ENCODE peak calls at places on chromosomes 16 and 17, in eight cellular contexts. B, T, J, C, M, E, A and R are unnamed samples.

GRCh38 chr17:63929860-63930766 is 2.0 kb downstream of the CD79B start:
- DNase-seq in B (no peak), T (no peak), J (no peak), C (no peak), M (no peak), E (no peak), A (no peak), R (no peak)

GRCh38 chr16:3838600-3839401 is 41.7 kb downstream of the CREBBP start:
- DNase-seq in B (no peak), T (no peak), J (no peak), C (no peak), M (no peak), E (no peak), A (no peak), R (no peak)

GRCh38 chr17:34862384-34862783 is 98.9 kb downstream of the CCT6B start:
- DNase-seq in B (no peak), T (no peak), J (no peak), C (no peak), M (no peak), E (no peak), A (no peak), R (no peak)

GRCh38 chr17:1985686-1986085 is 39.4 kb downstream of the RTN4RL1 start:
- DNase-seq in B (no peak), T (no peak), J (no peak), C (no peak), M (no peak), E (no peak), A (no peak), R (no peak)

GRCh38 chr16:2968738-2969544 is at the start of gene PAQR4:
- DNase-seq in B (peak), T (peak), J (peak), C (peak), M (peak), E (peak), A (peak), R (peak)

GRCh38 chr16:1244881-1245280 is 4.4 kb downstream of the TPSAB1 start:
- DNase-seq in B (peak), T (no peak), J (no peak), C (peak), M (no peak), E (no peak), A (peak), R (peak)

GRCh38 chr17:814371-814770 is 32.2 kb downstream of the MRM3 start:
- DNase-seq in B (no peak), T (no peak), J (no peak), C (no peak), M (no peak), E (no peak), A (no peak), R (no peak)

GRCh38 chr17:17141860-17142552 is 64.1 kb downstream of the PLD6 start:
- DNase-seq in B (peak), T (no peak), J (peak), C (no peak), M (peak), E (no peak), A (peak), R (peak)

GRCh38 chr16:17914168-17914567 is 422.4 kb downstream of the NPIPA8 start:
- DNase-seq in B (no peak), T (no peak), J (no peak), C (no peak), M (no peak), E (no peak), A (no peak), R (no peak)

GRCh38 chr17:29042679-29043538 is at the start of gene PIPOX:
- DNase-seq in B (peak), T (no peak), J (no peak), C (no peak), M (no peak), E (no peak), A (peak), R (peak)

GRCh38 chr17:15782809-15783208 is 50.7 kb downstream of the TBC1D26 start:
- DNase-seq in B (no peak), T (no peak), J (peak), C (peak), M (no peak), E (peak), A (no peak), R (no peak)

GRCh38 chr17:63490858-63491400 is 14.1 kb downstream of the ACE start:
- DNase-seq in B (no peak), T (no peak), J (no peak), C (no peak), M (no peak), E (no peak), A (no peak), R (no peak)

GRCh38 chr16:86924537-86924936 is 346.2 kb downstream of the FOXL1 start:
- DNase-seq in B (no peak), T (no peak), J (no peak), C (no peak), M (no peak), E (peak), A (no peak), R (no peak)

GRCh38 chr17:9907883-9908648 is 3.0 kb upstream of the RCVRN start:
- DNase-seq in B (no peak), T (no peak), J (peak), C (no peak), M (no peak), E (no peak), A (no peak), R (no peak)

GRCh38 chr16:9438991-9439390 is 347.5 kb downstream of the HAPSTR1 start:
- DNase-seq in B (no peak), T (no peak), J (no peak), C (no peak), M (no peak), E (no peak), A (no peak), R (no peak)

GRCh38 chr16:69145658-69146057 is 13.2 kb downstream of the UTP4 start:
- DNase-seq in B (no peak), T (no peak), J (peak), C (no peak), M (no peak), E (no peak), A (no peak), R (no peak)

GRCh38 chr17:77127735-77128361 is 12.9 kb upstream of the SEC14L1 start:
- DNase-seq in B (peak), T (peak), J (no peak), C (peak), M (peak), E (peak), A (no peak), R (peak)

GRCh38 chr16:19610200-19610599 is 54.7 kb downstream of the VPS35L start:
- DNase-seq in B (no peak), T (no peak), J (no peak), C (no peak), M (no peak), E (no peak), A (no peak), R (no peak)

GRCh38 chr16:57314161-57314785 is 29.8 kb upstream of the PLLP start:
- DNase-seq in B (no peak), T (no peak), J (no peak), C (no peak), M (no peak), E (no peak), A (no peak), R (no peak)

GRCh38 chr17:39611441-39612112 is 3.9 kb upstream of the NEUROD2 start:
- DNase-seq in B (no peak), T (no peak), J (no peak), C (no peak), M (no peak), E (no peak), A (no peak), R (no peak)

GRCh38 chr17:76812248-76812647 is 56.0 kb upstream of the MGAT5B start:
- DNase-seq in B (no peak), T (no peak), J (no peak), C (no peak), M (no peak), E (no peak), A (peak), R (no peak)

GRCh38 chr16:56789360-56789759 is 59.4 kb downstream of the NUP93 start:
- DNase-seq in B (no peak), T (peak), J (peak), C (no peak), M (no peak), E (peak), A (peak), R (peak)

GRCh38 chr16:20768121-20768520 is 4.3 kb downstream of the ACSM3 start:
- DNase-seq in B (no peak), T (no peak), J (no peak), C (no peak), M (no peak), E (no peak), A (no peak), R (no peak)

GRCh38 chr17:38587956-38588771 is 17.6 kb downstream of the SRCIN1 start:
- DNase-seq in B (peak), T (peak), J (no peak), C (no peak), M (no peak), E (no peak), A (peak), R (peak)

GRCh38 chr16:29898786-29899515 is 399 bp downstream of the SEZ6L2 start:
- DNase-seq in B (no peak), T (no peak), J (peak), C (peak), M (no peak), E (no peak), A (no peak), R (peak)

GRCh38 chr16:31201511-31202401 is 804 bp downstream of the PYCARD start:
- DNase-seq in B (peak), T (peak), J (peak), C (no peak), M (peak), E (peak), A (peak), R (peak)